ENCODE peak calls at places on chromosomes 16 and 17, in seven cellular contexts. A is OCI-LY7, W is thoracic aorta, F is body of pancreas, S is Peyer's patch, H is astrocyte, R is brain microvascular endothelial cell. Q is an unnamed sample.

GRCh38 chr17:55513885-55514590 is 2.8 kb upstream of the SMIM36 start:
- DNase-seq in A (peak), W (peak), F (peak), S (peak), H (peak), R (peak), Q (peak)

GRCh38 chr16:88805887-88806393 is 2.4 kb downstream of the CDT1 start:
- DNase-seq in A (no peak), W (no peak), F (no peak), S (no peak), H (no peak), R (no peak), Q (no peak)

GRCh38 chr16:48366165-48367093 is 18.8 kb downstream of the SIAH1 start:
- DNase-seq in A (peak), W (no peak), F (peak), S (peak), H (peak), R (peak), Q (peak)

GRCh38 chr17:38317081-38317480 is 20.1 kb downstream of the MRPL45 start:
- DNase-seq in A (no peak), W (no peak), F (no peak), S (no peak), H (no peak), R (no peak), Q (no peak)

GRCh38 chr17:16997514-16998429 is 25.9 kb upstream of the TNFRSF13B start:
- DNase-seq in A (peak), W (no peak), F (no peak), S (no peak), H (no peak), R (peak), Q (no peak)

GRCh38 chr17:34121311-34121710 is 133.8 kb upstream of the CCL2 start:
- DNase-seq in A (no peak), W (no peak), F (no peak), S (no peak), H (no peak), R (no peak), Q (no peak)

GRCh38 chr17:59754547-59754946 is 47.1 kb downstream of the VMP1 start:
- DNase-seq in A (no peak), W (no peak), F (no peak), S (no peak), H (peak), R (peak), Q (peak)

GRCh38 chr16:89004209-89004831 is 27.3 kb upstream of the CBFA2T3 start:
- DNase-seq in A (no peak), W (no peak), F (no peak), S (no peak), H (no peak), R (no peak), Q (no peak)

GRCh38 chr16:88968589-88969280 is 8.3 kb downstream of the CBFA2T3 start:
- DNase-seq in A (peak), W (no peak), F (no peak), S (no peak), H (no peak), R (no peak), Q (no peak)

GRCh38 chr17:71392715-71393567 is 727.9 kb upstream of the SOX9 start:
- DNase-seq in A (no peak), W (no peak), F (no peak), S (no peak), H (peak), R (no peak), Q (peak)

DNA sequence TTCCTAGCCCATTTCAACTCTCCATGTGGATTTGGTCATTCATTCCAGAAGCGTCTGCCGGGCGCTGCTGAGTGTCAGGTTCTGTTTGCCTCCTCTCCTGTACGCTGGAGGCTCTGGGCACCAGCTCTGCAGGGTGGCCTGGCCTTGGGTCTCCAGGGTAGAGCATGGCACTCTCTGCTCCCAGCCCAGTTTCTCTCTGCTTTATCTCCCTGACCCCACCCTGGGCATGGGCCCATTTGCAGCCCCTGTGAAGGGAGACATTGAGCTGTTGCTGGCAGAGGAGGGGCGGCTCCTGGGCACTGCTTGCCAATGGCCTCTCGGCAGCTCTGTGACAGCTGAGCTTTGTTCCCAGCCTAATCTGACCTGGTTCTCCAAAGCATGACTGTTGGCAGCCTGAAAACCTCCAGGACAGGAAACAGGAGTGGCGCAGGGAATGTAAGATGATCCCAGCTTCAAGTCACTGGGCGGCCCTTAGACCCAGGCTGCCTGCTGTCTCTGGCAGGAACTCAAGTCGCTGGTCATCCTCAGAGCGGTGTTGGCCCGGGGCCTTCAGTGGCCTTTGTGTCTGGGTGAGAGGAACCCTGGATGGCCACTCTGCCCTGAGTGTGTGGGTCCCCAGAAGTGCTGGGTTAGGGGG is 146.8 kb downstream of the SEC14L1 start:
- DNase-seq in A (no peak), W (no peak), F (peak), S (no peak), H (peak), R (peak), Q (peak)
- H3K4me3 ChIP-seq in A (no peak), W (no peak), F (no peak), S (no peak), H (no peak), R (no peak), Q (no peak)

GRCh38 chr16:78396673-78397072 is 297.2 kb downstream of the WWOX start:
- DNase-seq in A (no peak), W (no peak), F (no peak), S (no peak), H (no peak), R (no peak), Q (no peak)

GRCh38 chr16:78395035-78395434 is 295.6 kb downstream of the WWOX start:
- DNase-seq in A (no peak), W (no peak), F (no peak), S (no peak), H (no peak), R (no peak), Q (no peak)

GRCh38 chr16:78392585-78393195 is 293.2 kb downstream of the WWOX start:
- DNase-seq in A (no peak), W (no peak), F (no peak), S (no peak), H (no peak), R (no peak), Q (no peak)

GRCh38 chr16:78390828-78391227 is 291.4 kb downstream of the WWOX start:
- DNase-seq in A (no peak), W (no peak), F (no peak), S (no peak), H (no peak), R (no peak), Q (no peak)

GRCh38 chr16:78396046-78396445 is 296.6 kb downstream of the WWOX start:
- DNase-seq in A (peak), W (no peak), F (no peak), S (no peak), H (no peak), R (no peak), Q (no peak)
- TF ChIP-seq CTCF in A (peak), W (no peak), F (no peak), S (no peak), H (no peak), R (peak), Q (no peak)

DNA sequence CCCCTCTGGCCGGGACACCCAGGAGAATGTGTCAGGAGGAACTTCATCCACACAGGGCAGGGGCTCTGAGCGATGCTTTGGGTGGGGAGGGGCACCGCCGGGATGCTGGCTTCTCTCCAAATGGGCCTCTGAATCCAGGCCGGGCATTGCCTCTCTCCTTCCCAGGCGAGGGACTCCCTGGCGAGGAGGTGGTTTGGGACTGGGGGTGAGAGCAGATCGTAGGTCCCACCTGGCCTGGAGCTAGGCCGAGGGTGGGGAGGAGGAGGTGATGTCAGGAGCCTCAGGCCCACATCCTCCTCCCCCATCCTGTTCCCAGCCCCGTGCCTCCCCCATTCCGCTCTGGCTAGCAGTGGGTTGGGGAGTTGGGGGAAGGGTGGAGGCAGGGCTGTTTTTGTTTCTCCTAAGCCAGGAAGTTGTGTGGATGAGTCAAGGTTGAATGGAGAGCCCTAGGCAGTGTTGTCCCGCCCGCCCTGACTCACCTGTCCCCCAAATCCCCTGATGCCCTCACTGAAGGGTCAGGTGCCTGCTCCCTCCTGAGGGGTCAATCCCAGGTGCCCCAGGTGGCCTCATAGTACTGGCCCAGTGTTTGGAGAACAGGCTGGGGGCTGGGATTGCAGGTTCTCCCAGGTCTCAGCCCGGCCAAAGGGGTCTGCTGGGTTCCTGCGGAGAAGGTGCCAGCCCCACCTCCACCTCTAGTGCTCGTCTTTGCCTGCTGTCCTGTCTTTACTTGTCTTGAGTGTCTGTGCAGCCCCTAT is 2.8 kb downstream of the GRB7 start:
- DNase-seq in A (no peak), W (no peak), F (no peak), S (no peak), H (no peak), R (peak), Q (peak)
- H3K4me3 ChIP-seq in A (no peak), W (no peak), F (no peak), S (no peak), H (no peak), R (peak), Q (no peak)

DNA sequence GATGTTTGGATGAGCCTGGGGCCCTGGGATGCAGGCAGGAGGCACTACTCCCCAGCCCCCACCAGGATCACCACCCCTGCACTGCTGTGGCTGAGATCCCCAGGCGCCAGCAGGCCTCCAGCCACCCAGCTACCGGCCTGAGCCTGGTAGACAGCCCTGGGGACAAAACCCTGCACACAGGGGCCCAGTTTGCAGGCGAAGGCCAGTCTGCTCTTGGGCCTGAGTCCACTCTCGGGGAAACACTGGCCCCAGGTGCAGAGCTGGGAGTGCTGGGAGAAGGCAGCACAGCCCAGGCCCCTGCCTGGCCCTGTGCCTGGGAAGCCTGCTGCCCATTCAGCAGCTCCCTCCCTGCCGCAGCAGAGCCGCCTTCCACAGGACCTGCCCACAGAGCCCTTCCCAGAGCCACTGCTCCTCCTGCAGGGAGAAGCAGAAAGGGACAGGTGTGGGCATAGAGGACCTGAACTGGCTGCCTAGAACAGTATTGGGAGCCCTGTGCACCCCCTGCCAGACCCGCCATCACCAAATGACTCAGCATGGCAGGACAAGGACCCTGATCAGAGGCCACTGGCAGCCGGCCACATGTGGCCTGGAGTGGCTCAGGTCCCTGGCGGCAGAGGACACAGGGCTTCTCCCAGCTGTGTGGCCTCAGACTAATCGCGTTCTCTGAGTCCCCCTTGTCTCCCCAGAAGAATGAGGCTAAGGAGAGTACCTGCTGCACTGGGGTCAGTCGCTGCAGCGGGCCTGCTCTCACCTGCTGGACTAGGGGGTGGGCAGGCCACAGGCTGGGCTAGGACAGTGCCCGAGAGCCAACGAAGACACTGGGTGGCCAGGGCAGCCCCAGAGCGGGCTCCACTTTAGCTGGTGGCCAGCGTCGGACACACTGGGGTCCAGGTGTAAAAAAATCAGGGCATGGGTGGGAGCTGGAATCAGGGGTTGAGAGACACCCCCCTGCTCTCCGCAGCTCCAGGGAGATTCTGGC is 10.7 kb downstream of the MSRB1 start:
- DNase-seq in A (no peak), W (no peak), F (peak), S (no peak), H (no peak), R (no peak), Q (no peak)
- TF ChIP-seq CTCF in A (no peak), W (no peak), F (peak), S (no peak), H (no peak), R (peak), Q (no peak)

DNA sequence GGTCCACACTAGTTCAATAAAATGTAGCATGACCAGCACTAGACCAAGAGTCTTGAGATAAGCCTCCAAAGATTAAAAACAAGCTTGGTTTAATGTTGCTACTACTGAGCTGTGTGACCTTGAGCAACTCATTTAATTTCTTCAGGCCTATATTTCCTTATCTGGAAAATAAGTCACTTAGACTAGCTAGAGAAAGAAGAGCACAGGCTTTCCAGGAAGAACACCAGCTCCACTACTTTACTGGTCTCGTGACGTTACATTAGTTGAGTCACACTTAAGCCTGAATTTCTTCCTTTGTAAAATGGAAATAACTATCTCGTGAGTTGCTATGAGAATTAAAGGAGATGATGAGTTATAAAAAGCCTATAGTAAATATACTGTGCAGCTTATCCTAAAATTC is 5.4 kb downstream of the HELZ start:
- DNase-seq in A (no peak), W (no peak), F (no peak), S (no peak), H (peak), R (peak), Q (peak)
- H3K4me3 ChIP-seq in A (no peak), W (no peak), F (no peak), S (no peak), H (no peak), R (no peak), Q (no peak)

GRCh38 chr17:7416323-7416722 is 3.8 kb upstream of the SPEM1 start:
- DNase-seq in A (no peak), W (no peak), F (no peak), S (no peak), H (no peak), R (no peak), Q (no peak)
- TF ChIP-seq CTCF in A (peak), W (no peak), F (no peak), S (no peak), H (no peak), R (peak), Q (no peak)

DNA sequence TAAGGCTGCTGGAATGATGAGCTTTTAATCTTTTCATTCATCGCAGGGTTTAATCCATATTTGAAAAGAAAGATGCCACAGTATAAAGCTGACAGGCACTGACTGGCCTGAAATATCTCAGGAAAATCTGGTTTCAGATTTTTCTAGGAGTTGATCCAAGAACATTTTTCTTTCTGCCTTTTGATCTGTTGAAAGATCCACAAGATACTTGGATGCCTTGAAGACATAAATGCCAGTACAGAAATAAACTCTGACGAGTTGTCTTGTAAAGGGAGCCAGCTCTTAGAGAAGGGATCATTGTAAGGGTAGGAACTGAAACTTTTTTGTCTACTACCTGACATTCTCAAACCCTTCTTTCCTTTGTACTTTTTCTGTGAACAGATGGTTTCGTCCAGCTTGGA is 25.4 kb upstream of the KRT20 start:
- DNase-seq in A (no peak), W (no peak), F (no peak), S (no peak), H (peak), R (peak), Q (peak)
- H3K4me3 ChIP-seq in A (no peak), W (no peak), F (no peak), S (no peak), H (no peak), R (no peak), Q (peak)

GRCh38 chr16:84175351-84176081 is 11.3 kb downstream of the TAF1C start:
- DNase-seq in A (peak), W (no peak), F (peak), S (peak), H (peak), R (peak), Q (peak)
- TF ChIP-seq CTCF in A (peak), W (peak), F (peak), S (peak), H (peak), R (peak), Q (peak)

DNA sequence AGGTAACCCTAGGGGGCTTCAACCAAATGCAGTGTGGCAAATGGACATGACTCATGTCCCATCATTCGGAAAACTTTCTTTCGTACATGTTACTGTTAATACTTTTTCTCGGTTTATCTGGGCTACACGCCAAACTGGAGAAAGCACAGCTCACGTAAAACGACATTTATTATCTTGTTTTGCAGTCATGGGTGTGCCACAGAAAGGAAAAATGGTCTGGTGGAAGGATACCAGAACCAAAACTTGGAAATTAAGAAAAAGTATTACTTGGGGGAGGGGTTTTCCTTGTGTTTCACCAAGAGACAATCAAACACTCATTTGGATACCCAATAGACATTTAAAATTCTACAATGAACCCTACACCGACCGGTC is 23.6 kb downstream of the ALOX15B start:
- DNase-seq in A (no peak), W (no peak), F (no peak), S (no peak), H (peak), R (peak), Q (no peak)
- H3K4me3 ChIP-seq in A (no peak), W (peak), F (no peak), S (no peak), H (no peak), R (no peak), Q (no peak)

GRCh38 chr16:66605177-66605999 is 884 bp downstream of the CMTM3 start:
- DNase-seq in A (peak), W (no peak), F (peak), S (peak), H (peak), R (peak), Q (peak)
- TF ChIP-seq CTCF in A (no peak), W (no peak), F (no peak), S (no peak), H (no peak), R (no peak), Q (no peak)